ENCODE peak calls at places on chromosome 17, in five cellular contexts. T, U, P, C and W are unnamed samples.

GRCh38 chr17:56815711-56816110 is 18.0 kb downstream of the C17orf67 start:
- DNase-seq in T (no peak), U (no peak), P (no peak), C (no peak), W (no peak)

GRCh38 chr17:45391291-45391690 is 41.4 kb downstream of the ARHGAP27 start:
- DNase-seq in T (no peak), U (no peak), P (no peak), C (no peak), W (no peak)

GRCh38 chr17:43211123-43211479 is 574 bp upstream of the TMEM106A start:
- DNase-seq in T (no peak), U (no peak), P (no peak), C (no peak), W (no peak)

GRCh38 chr17:17349724-17350106 is 46.5 kb downstream of the NT5M start:
- DNase-seq in T (no peak), U (no peak), P (no peak), C (peak; percentile 45), W (no peak)

GRCh38 chr17:7294614-7295153 is at the start of gene YBX2:
- DNase-seq in T (peak; percentile 64), U (peak; percentile 69), P (no peak), C (peak; percentile 100), W (no peak)

GRCh38 chr17:37220609-37220953 is 155.2 kb upstream of the C17orf78 start:
- DNase-seq in T (no peak), U (no peak), P (peak; percentile 8), C (peak; percentile 79), W (no peak)

GRCh38 chr17:76155988-76156661 is 15.1 kb upstream of the FOXJ1 start:
- DNase-seq in T (no peak), U (no peak), P (no peak), C (peak; percentile 63), W (no peak)

GRCh38 chr17:77127735-77128361 is 12.9 kb upstream of the SEC14L1 start:
- DNase-seq in T (peak; percentile 81), U (peak; percentile 16), P (no peak), C (no peak), W (no peak)

GRCh38 chr17:29070795-29071194 is 27.9 kb downstream of the PIPOX start:
- DNase-seq in T (no peak), U (no peak), P (no peak), C (no peak), W (no peak)

GRCh38 chr17:2755941-2756724 is 6.7 kb upstream of the CCDC92B start:
- DNase-seq in T (no peak), U (no peak), P (no peak), C (peak; percentile 95), W (no peak)

GRCh38 chr17:59848385-59848668 is 44.4 kb downstream of the TUBD1 start:
- DNase-seq in T (no peak), U (no peak), P (no peak), C (no peak), W (no peak)

GRCh38 chr17:15220785-15221184 is 44.3 kb downstream of the PMP22 start:
- DNase-seq in T (no peak), U (no peak), P (no peak), C (no peak), W (no peak)

GRCh38 chr17:28746611-28747045 is 2.8 kb downstream of the TRAF4 start:
- DNase-seq in T (no peak), U (no peak), P (no peak), C (peak; percentile 72), W (no peak)

GRCh38 chr17:688100-688989 is 26.3 kb downstream of the VPS53 start:
- DNase-seq in T (no peak), U (no peak), P (peak; percentile 35), C (peak; percentile 73), W (no peak)

GRCh38 chr17:42928714-42929496 is 28.3 kb downstream of the G6PC1 start:
- DNase-seq in T (no peak), U (no peak), P (peak; percentile 59), C (peak; percentile 86), W (peak; percentile 9)

GRCh38 chr17:310111-311010 is 42.2 kb downstream of the RPH3AL start:
- DNase-seq in T (no peak), U (no peak), P (no peak), C (peak; percentile 70), W (no peak)

GRCh38 chr17:8173056-8173870 is 2.9 kb downstream of the TMEM107 start:
- DNase-seq in T (peak; percentile 67), U (peak; percentile 74), P (peak; percentile 98), C (peak; percentile 94), W (peak; percentile 81)

GRCh38 chr17:69961488-69962145 is 113.4 kb upstream of the KCNJ16 start:
- DNase-seq in T (no peak), U (no peak), P (peak; percentile 52), C (peak; percentile 82), W (no peak)

GRCh38 chr17:76791053-76791980 is 53.4 kb downstream of the MFSD11 start:
- DNase-seq in T (no peak), U (no peak), P (peak; percentile 80), C (no peak), W (peak; percentile 64)

GRCh38 chr17:6713918-6714271 is 726 bp upstream of the SLC13A5 start:
- DNase-seq in T (no peak), U (no peak), P (no peak), C (no peak), W (no peak)

GRCh38 chr17:76529643-76530488 is 7.6 kb downstream of the CYGB start:
- DNase-seq in T (peak; percentile 95), U (no peak), P (no peak), C (peak; percentile 79), W (no peak)

GRCh38 chr17:7263801-7264078 is 1.5 kb upstream of the CLDN7 start:
- DNase-seq in T (no peak), U (no peak), P (no peak), C (no peak), W (no peak)

GRCh38 chr17:66849851-66850580 is 15.1 kb downstream of the CACNG5 start:
- DNase-seq in T (no peak), U (no peak), P (no peak), C (no peak), W (no peak)

GRCh38 chr17:76635659-76636360 is 7.7 kb downstream of the ST6GALNAC1 start:
- DNase-seq in T (no peak), U (no peak), P (no peak), C (no peak), W (no peak)

GRCh38 chr17:57519199-57519598 is 225.9 kb downstream of the CCDC182 start:
- DNase-seq in T (no peak), U (no peak), P (no peak), C (peak; percentile 75), W (no peak)

GRCh38 chr17:47957591-47958490 is at the start of gene PRR15L:
- DNase-seq in T (no peak), U (no peak), P (no peak), C (peak; percentile 80), W (no peak)

GRCh38 chr17:28738680-28739384 is 5.0 kb upstream of the TRAF4 start:
- DNase-seq in T (no peak), U (no peak), P (no peak), C (no peak), W (no peak)

GRCh38 chr17:34435182-34435928 is 72.3 kb upstream of the CCL1 start:
- DNase-seq in T (no peak), U (no peak), P (no peak), C (no peak), W (no peak)

GRCh38 chr17:78735832-78736525 is 46.1 kb downstream of the CYTH1 start:
- DNase-seq in T (no peak), U (no peak), P (no peak), C (no peak), W (no peak)

GRCh38 chr17:68807998-68808772 is 147.0 kb downstream of the ABCA8 start:
- DNase-seq in T (no peak), U (no peak), P (no peak), C (no peak), W (no peak)

GRCh38 chr17:68803122-68803615 is 152.0 kb downstream of the ABCA8 start:
- DNase-seq in T (no peak), U (no peak), P (no peak), C (no peak), W (no peak)

GRCh38 chr17:68809148-68809547 is 146.0 kb downstream of the ABCA8 start:
- DNase-seq in T (no peak), U (no peak), P (no peak), C (no peak), W (no peak)

GRCh38 chr17:68804777-68805176 is 150.4 kb downstream of the ABCA8 start:
- DNase-seq in T (no peak), U (no peak), P (no peak), C (no peak), W (no peak)

GRCh38 chr17:68805609-68806008 is 149.6 kb downstream of the ABCA8 start:
- DNase-seq in T (no peak), U (no peak), P (no peak), C (no peak), W (no peak)
- H3K4me3 ChIP-seq in T (no peak overlapping the region), U (no peak overlapping the region), P (no peak overlapping the region), C (no peak overlapping the region), W (no peak overlapping the region)

DNA sequence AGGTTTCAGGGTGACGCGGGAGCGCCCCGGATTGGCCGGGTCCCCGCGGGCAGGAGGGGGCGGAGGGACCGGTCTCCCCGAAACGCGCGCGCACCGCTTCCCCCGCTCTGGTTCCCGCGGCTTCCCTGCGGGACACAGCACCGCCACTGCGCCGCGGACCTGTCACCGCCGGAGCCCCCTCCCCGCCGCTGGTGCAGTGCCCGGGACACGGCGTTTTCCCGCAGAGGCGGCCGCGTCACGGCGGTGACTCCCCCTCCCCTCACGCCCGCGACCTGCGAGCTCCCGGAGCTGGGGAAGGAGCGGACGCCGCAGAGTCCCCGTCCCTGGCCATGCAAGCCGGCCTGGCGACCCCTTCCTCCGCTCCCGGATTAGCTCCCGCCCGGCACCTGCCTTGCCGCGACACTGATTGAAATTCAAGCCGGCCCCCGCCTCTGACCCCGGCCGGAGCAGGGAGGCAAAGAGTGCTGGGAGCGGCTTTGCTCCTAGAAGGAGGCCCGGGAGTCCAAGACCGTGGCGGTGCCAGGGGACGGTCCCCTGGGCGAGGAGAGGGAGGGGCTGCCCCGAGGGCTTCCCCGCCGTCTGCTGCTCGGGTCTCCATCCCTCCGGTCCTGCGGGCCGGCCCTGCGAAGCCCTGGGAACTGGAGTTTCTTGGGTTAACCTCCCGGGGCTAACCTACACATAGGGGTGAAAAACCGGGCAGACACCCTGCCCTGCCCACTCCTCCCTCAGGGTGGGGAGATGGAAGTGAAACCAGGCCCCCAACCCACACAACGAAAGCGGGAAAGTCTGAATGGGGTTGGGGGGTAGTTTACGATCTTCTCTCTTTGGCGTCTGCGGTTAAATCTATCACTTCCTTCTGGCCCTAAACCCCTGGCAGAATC is 997 bp downstream of the RHBDL3 start:
- DNase-seq in T (no peak), U (no peak), P (no peak), C (peak; percentile 91), W (no peak)
- H3K4me3 ChIP-seq in T (peak overlapping the region; percentile 80), U (no peak overlapping the region), P (peak overlapping the region; percentile 46), C (peak overlapping the region; percentile 71), W (peak overlapping the region; percentile 25)

GRCh38 chr17:38452719-38453118 is 24.5 kb downstream of the ARHGAP23 start:
- DNase-seq in T (no peak), U (no peak), P (no peak), C (peak; percentile 79), W (no peak)
- H3K4me3 ChIP-seq in T (peak overlapping the region; percentile 69), U (no peak overlapping the region), P (no peak overlapping the region), C (no peak overlapping the region), W (no peak overlapping the region)

DNA sequence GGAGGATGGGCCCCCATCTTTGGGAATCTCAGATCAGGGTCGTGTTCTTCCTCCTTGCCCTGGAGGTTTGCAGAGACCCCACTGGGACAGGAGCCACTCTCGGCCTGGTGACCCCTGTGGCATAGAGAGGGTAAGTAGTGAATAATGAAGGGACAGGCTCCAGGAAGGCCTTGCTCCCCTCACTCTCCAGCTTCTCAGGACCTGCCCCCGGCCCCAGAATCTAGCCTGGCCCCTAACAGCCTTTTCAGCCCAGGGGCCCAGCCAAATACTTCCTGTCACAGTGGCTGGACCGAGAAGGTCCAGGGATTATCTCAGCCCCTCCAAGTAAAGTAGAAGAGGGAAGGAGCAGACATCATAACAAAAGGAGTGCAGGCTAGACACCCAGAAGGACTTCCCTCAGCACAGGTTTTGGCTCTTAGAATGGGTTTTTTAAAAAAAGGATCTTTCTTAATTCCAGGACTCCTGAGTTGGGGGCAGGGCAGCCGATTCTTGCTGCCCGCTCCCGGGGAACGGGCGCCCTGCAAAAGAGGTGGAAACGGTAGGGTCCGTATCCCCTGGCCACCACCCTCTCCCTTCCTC is 637 bp upstream of the NXPH3 start:
- DNase-seq in T (no peak), U (no peak), P (no peak), C (no peak), W (no peak)
- H3K4me3 ChIP-seq in T (peak overlapping the region; percentile 82), U (no peak overlapping the region), P (no peak overlapping the region), C (no peak overlapping the region), W (peak overlapping the region; percentile 22)